ENCODE peak calls at places on chromosomes 4 and X, in five cellular contexts. Y is vagina, S is uterus, Q is adrenal gland, E is heart left ventricle. H is an unnamed sample.

GRCh38 chr4:117793786-117794369 is 240.4 kb upstream of the NDST3 start:
- DNase-seq in Y (no peak), S (no peak), Q (peak; percentile 3), E (no peak), H (no peak)

GRCh38 chr4:48692897-48693296 is 87.2 kb downstream of the FRYL start:
- DNase-seq in Y (no peak), S (no peak), Q (no peak), E (no peak), H (no peak)

GRCh38 chr4:125620066-125620850 is 305.5 kb downstream of the FAT4 start:
- DNase-seq in Y (no peak), S (no peak), Q (no peak), E (no peak), H (no peak)

GRCh38 chr4:154485127-154485773 is 6.3 kb downstream of the DCHS2 start:
- DNase-seq in Y (no peak), S (no peak), Q (no peak), E (no peak), H (no peak)

GRCh38 chr4:21205821-21206531 is 505.7 kb downstream of the PACRGL start:
- DNase-seq in Y (no peak), S (no peak), Q (peak; percentile 3), E (no peak), H (no peak)

GRCh38 chr4:14726441-14727405 is 275.6 kb upstream of the CPEB2 start:
- DNase-seq in Y (no peak), S (no peak), Q (no peak), E (no peak), H (peak; percentile 38)

GRCh38 chr4:152357206-152357605 is 178.7 kb downstream of the FBXW7 start:
- DNase-seq in Y (no peak), S (no peak), Q (peak; percentile 8), E (no peak), H (no peak)

GRCh38 chr4:10079951-10080873 is 36.4 kb downstream of the WDR1 start:
- DNase-seq in Y (no peak), S (peak; percentile 25), Q (peak; percentile 37), E (no peak), H (no peak)

GRCh38 chr4:122960298-122960985 is 38.0 kb upstream of the NUDT6 start:
- DNase-seq in Y (no peak), S (no peak), Q (no peak), E (no peak), H (no peak)

GRCh38 chrX:139759637-139760036 is 51.7 kb upstream of the MCF2 start:
- DNase-seq in Y (no peak), S (no peak), Q (peak; percentile 9), E (no peak), H (no peak)

GRCh38 chr4:150212485-150212884 is 134.2 kb downstream of the DCLK2 start:
- DNase-seq in Y (no peak), S (no peak), Q (no peak), E (no peak), H (no peak)

GRCh38 chrX:146863566-146863965 is 49.0 kb upstream of the CXorf51A start:
- DNase-seq in Y (no peak), S (no peak), Q (no peak), E (no peak), H (no peak)

GRCh38 chr4:14168919-14169318 is 541.4 kb upstream of the BOD1L1 start:
- DNase-seq in Y (no peak), S (no peak), Q (peak; percentile 86), E (peak; percentile 52), H (no peak)

GRCh38 chr4:8300832-8301231 is 31.3 kb downstream of the HTRA3 start:
- DNase-seq in Y (no peak), S (no peak), Q (no peak), E (no peak), H (no peak)

GRCh38 chrX:118418811-118419251 is 72.9 kb downstream of the WDR44 start:
- DNase-seq in Y (no peak), S (no peak), Q (no peak), E (no peak), H (no peak)

GRCh38 chr4:112604590-112604989 is 32.1 kb downstream of the ZGRF1 start:
- DNase-seq in Y (no peak), S (no peak), Q (peak; percentile 69), E (peak; percentile 18), H (peak; percentile 26)

GRCh38 chr4:107482546-107482945 is 237.5 kb downstream of the PAPSS1 start:
- DNase-seq in Y (no peak), S (no peak), Q (no peak), E (no peak), H (no peak)

GRCh38 chr4:157052429-157053040 is 23.4 kb upstream of the GLRB start:
- DNase-seq in Y (no peak), S (no peak), Q (no peak), E (no peak), H (no peak)

GRCh38 chr4:2516635-2517034 is 19.8 kb upstream of the FAM193A start:
- DNase-seq in Y (no peak), S (no peak), Q (no peak), E (no peak), H (no peak)
- TF ChIP-seq POLR2A in Y (no peak), S (no peak), Q (no peak), E (no peak), H (no peak)

GRCh38 chr4:2330119-2331042 is 68.5 kb upstream of the MXD4 start:
- DNase-seq in Y (no peak), S (no peak), Q (peak; percentile 55), E (no peak), H (no peak)
- TF ChIP-seq CTCF in Y (no peak), S (no peak), Q (peak; percentile 36), E (no peak), H (no peak)

DNA sequence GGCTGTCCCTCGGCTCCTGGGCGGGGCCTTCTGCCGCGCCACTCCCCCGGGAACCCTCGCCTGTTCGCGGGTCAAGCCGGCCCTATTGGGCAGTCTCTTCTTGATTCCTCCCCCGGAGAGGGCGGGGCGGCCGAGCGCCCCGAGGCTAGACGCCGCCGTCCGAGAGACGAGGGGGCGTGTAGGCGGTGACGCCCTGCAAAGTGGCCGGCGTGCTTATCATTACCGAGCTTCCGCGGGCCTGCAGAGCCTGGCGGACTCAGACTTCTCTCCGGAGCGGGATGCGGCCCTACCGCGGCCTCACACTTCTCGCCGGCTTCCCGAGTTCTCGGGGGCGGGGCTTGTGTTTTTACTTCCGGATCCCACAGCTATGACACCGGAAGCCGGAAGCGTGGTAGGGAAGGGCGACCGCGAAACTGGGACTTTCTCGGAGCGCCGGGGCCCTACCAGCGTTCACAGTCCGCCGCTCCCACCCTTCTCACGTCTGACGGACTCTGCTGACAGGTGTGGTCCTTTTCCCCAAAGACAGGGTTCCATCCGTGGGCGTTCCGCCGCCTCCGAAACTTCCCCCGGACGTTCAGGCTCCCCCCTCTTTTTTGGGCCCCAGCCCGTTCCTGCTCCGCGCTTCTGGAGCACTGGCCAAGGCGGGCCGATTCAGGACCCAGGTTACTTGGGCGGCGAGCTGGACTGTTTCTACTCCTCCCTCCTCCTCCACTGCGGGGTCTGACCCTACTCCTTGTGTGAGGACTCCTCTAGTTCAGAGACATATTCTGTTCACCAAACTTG is at the start of gene IKBKG:
- DNase-seq in Y (no peak), S (peak; percentile 92), Q (peak; percentile 92), E (peak; percentile 91), H (peak; percentile 82)
- TF ChIP-seq POLR2A in Y (no peak), S (peak; percentile 29), Q (no peak), E (no peak), H (no peak)

GRCh38 chr4:149050840-149051239 is 608.6 kb upstream of the NR3C2 start:
- DNase-seq in Y (no peak), S (no peak), Q (no peak), E (no peak), H (no peak)
- TF ChIP-seq CTCF in Y (no peak), S (no peak), Q (no peak), E (no peak), H (no peak)

GRCh38 chrX:8018916-8019315 is 91.7 kb upstream of the PNPLA4 start:
- DNase-seq in Y (no peak), S (no peak), Q (no peak), E (no peak), H (no peak)
- TF ChIP-seq POLR2A in Y (no peak), S (no peak), Q (no peak), E (no peak), H (no peak)

GRCh38 chr4:75997946-75998345 is 7.2 kb upstream of the SDAD1 start:
- DNase-seq in Y (no peak), S (no peak), Q (no peak), E (no peak), H (no peak)

GRCh38 chr4:76002176-76002575 is 5.1 kb downstream of the CXCL9 start:
- DNase-seq in Y (no peak), S (no peak), Q (peak; percentile 23), E (no peak), H (no peak)

GRCh38 chr4:76003620-76004019 is 3.7 kb downstream of the CXCL9 start:
- DNase-seq in Y (no peak), S (no peak), Q (no peak), E (no peak), H (no peak)

GRCh38 chr4:76003015-76003414 is 4.3 kb downstream of the CXCL9 start:
- DNase-seq in Y (no peak), S (no peak), Q (no peak), E (peak; percentile 49), H (no peak)

DNA sequence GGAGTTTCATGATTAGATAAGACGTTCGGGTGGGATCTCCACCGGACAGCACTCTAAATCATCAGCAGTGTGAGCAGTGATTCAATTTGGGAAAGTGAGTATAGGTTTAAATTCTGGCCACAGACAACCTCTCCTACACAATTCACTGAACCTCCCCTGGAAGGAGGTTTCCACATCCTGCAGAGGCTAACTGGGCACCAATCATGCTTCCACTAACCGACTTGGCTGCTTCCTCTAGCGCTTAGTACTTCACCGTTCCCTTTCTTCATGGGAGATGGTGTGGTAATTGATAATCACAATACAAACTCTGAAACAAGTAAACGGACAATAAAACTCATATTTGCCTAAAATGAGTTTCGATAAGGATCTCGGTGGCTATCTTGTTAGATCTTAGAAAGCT is 5.5 kb downstream of the CXCL9 start:
- DNase-seq in Y (no peak), S (no peak), Q (no peak), E (no peak), H (no peak)
- TF ChIP-seq CTCF in Y (no peak), S (no peak), Q (no peak), E (no peak), H (no peak)

H was measured in prostate gland.